ENCODE peak calls at places on chromosomes 5 and 9, in nine cellular contexts. One of them, this sample, is unnamed.

GRCh38 chr5:98904786-98905185 is 24.0 kb downstream of the CHD1 start:
- DNase-seq in right lobe of liver: no peak
- DNase-seq in HS-5: no peak
- DNase-seq in Caco-2: no peak
- DNase-seq in NCI-H1417: no peak
- DNase-seq in AG09309: no peak
- DNase-seq in COR-L47: no peak
- DNase-seq in fibroblast of lung: peak
- DNase-seq in NCI-H1092 treated with DMSO at 0.1 percent for 48 hours: no peak
- DNase-seq in this sample: no peak

GRCh38 chr9:134304306-134304705 is 21.9 kb upstream of the RXRA start:
- DNase-seq in right lobe of liver: peak
- DNase-seq in HS-5: no peak
- DNase-seq in Caco-2: no peak
- DNase-seq in NCI-H1417: no peak
- DNase-seq in AG09309: no peak
- DNase-seq in COR-L47: no peak
- DNase-seq in fibroblast of lung: no peak
- DNase-seq in NCI-H1092 treated with DMSO at 0.1 percent for 48 hours: no peak
- DNase-seq in this sample: no peak

GRCh38 chr9:36855443-36856315 is 178.4 kb downstream of the PAX5 start:
- DNase-seq in right lobe of liver: no peak
- DNase-seq in HS-5: no peak
- DNase-seq in Caco-2: no peak
- DNase-seq in NCI-H1417: no peak
- DNase-seq in AG09309: no peak
- DNase-seq in COR-L47: no peak
- DNase-seq in fibroblast of lung: no peak
- DNase-seq in NCI-H1092 treated with DMSO at 0.1 percent for 48 hours: no peak
- DNase-seq in this sample: peak

GRCh38 chr5:113022661-113023060 is 46.1 kb downstream of the DCP2 start:
- DNase-seq in right lobe of liver: no peak
- DNase-seq in HS-5: no peak
- DNase-seq in Caco-2: no peak
- DNase-seq in NCI-H1417: no peak
- DNase-seq in AG09309: no peak
- DNase-seq in COR-L47: no peak
- DNase-seq in fibroblast of lung: no peak
- DNase-seq in NCI-H1092 treated with DMSO at 0.1 percent for 48 hours: no peak
- DNase-seq in this sample: no peak

GRCh38 chr9:94725293-94725692 is 1.2 kb upstream of the AOPEP start:
- DNase-seq in right lobe of liver: no peak
- DNase-seq in HS-5: no peak
- DNase-seq in Caco-2: no peak
- DNase-seq in NCI-H1417: no peak
- DNase-seq in AG09309: no peak
- DNase-seq in COR-L47: no peak
- DNase-seq in fibroblast of lung: no peak
- DNase-seq in NCI-H1092 treated with DMSO at 0.1 percent for 48 hours: no peak
- DNase-seq in this sample: no peak

GRCh38 chr9:107739601-107740082 is 250.1 kb upstream of the KLF4 start:
- DNase-seq in right lobe of liver: no peak
- DNase-seq in HS-5: no peak
- DNase-seq in Caco-2: no peak
- DNase-seq in NCI-H1417: no peak
- DNase-seq in AG09309: no peak
- DNase-seq in COR-L47: no peak
- DNase-seq in fibroblast of lung: peak
- DNase-seq in NCI-H1092 treated with DMSO at 0.1 percent for 48 hours: no peak
- DNase-seq in this sample: no peak

GRCh38 chr9:120946259-120946658 is 19.7 kb upstream of the TRAF1 start:
- DNase-seq in right lobe of liver: no peak
- DNase-seq in HS-5: no peak
- DNase-seq in Caco-2: no peak
- DNase-seq in NCI-H1417: no peak
- DNase-seq in AG09309: no peak
- DNase-seq in COR-L47: no peak
- DNase-seq in fibroblast of lung: peak
- DNase-seq in NCI-H1092 treated with DMSO at 0.1 percent for 48 hours: no peak
- DNase-seq in this sample: no peak

GRCh38 chr5:74394924-74395880 is 245.3 kb downstream of the ENC1 start:
- DNase-seq in right lobe of liver: no peak
- DNase-seq in HS-5: no peak
- DNase-seq in Caco-2: peak
- DNase-seq in NCI-H1417: no peak
- DNase-seq in AG09309: no peak
- DNase-seq in COR-L47: peak
- DNase-seq in fibroblast of lung: no peak
- DNase-seq in NCI-H1092 treated with DMSO at 0.1 percent for 48 hours: peak
- DNase-seq in this sample: no peak

GRCh38 chr5:64939772-64940510 is 171.2 kb downstream of the CWC27 start:
- DNase-seq in right lobe of liver: peak
- DNase-seq in HS-5: no peak
- DNase-seq in Caco-2: peak
- DNase-seq in NCI-H1417: peak
- DNase-seq in AG09309: no peak
- DNase-seq in COR-L47: no peak
- DNase-seq in fibroblast of lung: peak
- DNase-seq in NCI-H1092 treated with DMSO at 0.1 percent for 48 hours: no peak
- DNase-seq in this sample: no peak

GRCh38 chr5:121384359-121384758 is 467.3 kb upstream of the FTMT start:
- DNase-seq in right lobe of liver: no peak
- DNase-seq in HS-5: no peak
- DNase-seq in Caco-2: no peak
- DNase-seq in NCI-H1417: no peak
- DNase-seq in AG09309: no peak
- DNase-seq in COR-L47: peak
- DNase-seq in fibroblast of lung: no peak
- DNase-seq in NCI-H1092 treated with DMSO at 0.1 percent for 48 hours: no peak
- DNase-seq in this sample: no peak

GRCh38 chr5:142206801-142207200 is 98.2 kb downstream of the NDFIP1 start:
- DNase-seq in right lobe of liver: no peak
- DNase-seq in HS-5: no peak
- DNase-seq in Caco-2: no peak
- DNase-seq in NCI-H1417: no peak
- DNase-seq in AG09309: no peak
- DNase-seq in COR-L47: no peak
- DNase-seq in fibroblast of lung: no peak
- DNase-seq in NCI-H1092 treated with DMSO at 0.1 percent for 48 hours: no peak
- DNase-seq in this sample: no peak

GRCh38 chr5:151085517-151086031 is 4.7 kb upstream of the TNIP1 start:
- DNase-seq in right lobe of liver: peak
- DNase-seq in HS-5: no peak
- DNase-seq in Caco-2: no peak
- DNase-seq in NCI-H1417: no peak
- DNase-seq in AG09309: no peak
- DNase-seq in COR-L47: no peak
- DNase-seq in fibroblast of lung: no peak
- DNase-seq in NCI-H1092 treated with DMSO at 0.1 percent for 48 hours: no peak
- DNase-seq in this sample: no peak

GRCh38 chr5:142800776-142801494 is 30.8 kb downstream of the ARHGAP26 start:
- DNase-seq in right lobe of liver: no peak
- DNase-seq in HS-5: no peak
- DNase-seq in Caco-2: no peak
- DNase-seq in NCI-H1417: no peak
- DNase-seq in AG09309: no peak
- DNase-seq in COR-L47: no peak
- DNase-seq in fibroblast of lung: no peak
- DNase-seq in NCI-H1092 treated with DMSO at 0.1 percent for 48 hours: no peak
- DNase-seq in this sample: no peak

GRCh38 chr5:117262607-117263131 is 688.0 kb upstream of the SEMA6A start:
- DNase-seq in right lobe of liver: no peak
- DNase-seq in HS-5: no peak
- DNase-seq in Caco-2: no peak
- DNase-seq in NCI-H1417: no peak
- DNase-seq in AG09309: no peak
- DNase-seq in COR-L47: no peak
- DNase-seq in fibroblast of lung: no peak
- DNase-seq in NCI-H1092 treated with DMSO at 0.1 percent for 48 hours: no peak
- DNase-seq in this sample: no peak

GRCh38 chr9:113989781-113990569 is 88.1 kb downstream of the AMBP start:
- DNase-seq in right lobe of liver: no peak
- DNase-seq in HS-5: no peak
- DNase-seq in Caco-2: no peak
- DNase-seq in NCI-H1417: no peak
- DNase-seq in AG09309: no peak
- DNase-seq in COR-L47: no peak
- DNase-seq in fibroblast of lung: no peak
- DNase-seq in NCI-H1092 treated with DMSO at 0.1 percent for 48 hours: no peak
- DNase-seq in this sample: no peak

GRCh38 chr5:14672082-14672481 is 7.6 kb downstream of the OTULIN start:
- DNase-seq in right lobe of liver: no peak
- DNase-seq in HS-5: no peak
- DNase-seq in Caco-2: no peak
- DNase-seq in NCI-H1417: no peak
- DNase-seq in AG09309: no peak
- DNase-seq in COR-L47: no peak
- DNase-seq in fibroblast of lung: no peak
- DNase-seq in NCI-H1092 treated with DMSO at 0.1 percent for 48 hours: no peak
- DNase-seq in this sample: no peak